ENCODE peak calls at places on chromosomes 6 and 20, in five cellular contexts. M is Calu3, C is tibial nerve, V is nephron progenitor cell, T is mucosa of descending colon. S is an unnamed sample.

GRCh38 chr20:63361507-63362425 is 617 bp upstream of the CHRNA4 start:
- DNase-seq in M (no peak), C (no peak), V (no peak), T (no peak), S (no peak)

GRCh38 chr6:167493961-167494697 is 169.2 kb downstream of the TTLL2 start:
- DNase-seq in M (no peak), C (peak), V (peak), T (peak), S (no peak)

GRCh38 chr6:50978631-50979030 is 160.0 kb downstream of the TFAP2B start:
- DNase-seq in M (no peak), C (no peak), V (no peak), T (no peak), S (no peak)

GRCh38 chr6:21595265-21595950 is 1.9 kb downstream of the SOX4 start:
- DNase-seq in M (peak), C (peak), V (peak), T (peak), S (peak)

GRCh38 chr6:142872376-142872775 is 72.6 kb downstream of the HIVEP2 start:
- DNase-seq in M (no peak), C (no peak), V (no peak), T (no peak), S (no peak)

GRCh38 chr6:133837801-133838349 is 51.0 kb upstream of the TCF21 start:
- DNase-seq in M (peak), C (no peak), V (peak), T (peak), S (peak)

GRCh38 chr6:91669154-91669903 is 1082.5 kb upstream of the MAP3K7 start:
- DNase-seq in M (no peak), C (no peak), V (no peak), T (no peak), S (no peak)

GRCh38 chr20:63089051-63089907 is 82.5 kb upstream of the BHLHE23 start:
- DNase-seq in M (peak), C (no peak), V (peak), T (no peak), S (no peak)

GRCh38 chr6:168623736-168624135 is 182.8 kb downstream of the SMOC2 start:
- DNase-seq in M (no peak), C (no peak), V (no peak), T (no peak), S (no peak)

GRCh38 chr6:136525586-136526195 is 24.5 kb downstream of the MAP7 start:
- DNase-seq in M (no peak), C (no peak), V (no peak), T (no peak), S (peak)

DNA sequence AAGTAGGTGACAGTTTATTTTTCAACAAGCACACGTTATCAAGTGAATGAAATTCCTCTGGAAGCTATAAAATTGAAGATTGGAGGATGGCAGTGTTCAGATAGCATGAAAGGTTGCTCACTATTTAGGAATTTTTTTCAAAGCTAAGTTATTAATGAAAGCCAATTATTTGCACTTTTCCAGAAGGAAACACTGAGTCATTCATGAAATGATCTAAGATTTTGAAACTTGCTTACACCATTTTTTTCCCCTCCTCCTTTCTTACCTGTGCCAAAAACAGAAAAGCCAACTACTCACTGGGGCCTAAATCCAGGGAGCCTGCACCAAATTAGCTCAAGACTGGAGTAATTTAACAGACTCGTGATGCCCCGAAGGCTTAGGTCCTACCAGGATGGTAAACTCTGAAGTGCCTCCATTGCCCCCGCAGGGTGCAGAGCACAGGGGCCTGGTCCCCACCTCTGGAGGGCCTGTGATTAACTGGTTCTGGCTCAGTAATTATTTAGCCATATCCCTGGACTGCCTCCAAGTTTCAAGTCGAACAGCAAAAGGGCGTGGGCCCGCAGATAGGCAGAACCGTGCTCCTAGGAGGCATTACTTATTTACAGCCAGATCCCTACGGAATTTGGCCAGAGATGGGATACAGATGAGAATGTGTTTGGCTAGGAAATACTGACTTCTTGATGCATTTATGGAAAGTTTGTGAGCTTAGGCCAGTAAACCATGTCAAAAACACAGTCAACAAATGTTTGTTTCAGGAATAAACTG is 28.0 kb upstream of the ZNF217 start:
- DNase-seq in M (peak), C (no peak), V (no peak), T (peak), S (peak)
- TF ChIP-seq CTCF in M (no peak), C (no peak), V (no peak), T (no peak), S (no peak)

DNA sequence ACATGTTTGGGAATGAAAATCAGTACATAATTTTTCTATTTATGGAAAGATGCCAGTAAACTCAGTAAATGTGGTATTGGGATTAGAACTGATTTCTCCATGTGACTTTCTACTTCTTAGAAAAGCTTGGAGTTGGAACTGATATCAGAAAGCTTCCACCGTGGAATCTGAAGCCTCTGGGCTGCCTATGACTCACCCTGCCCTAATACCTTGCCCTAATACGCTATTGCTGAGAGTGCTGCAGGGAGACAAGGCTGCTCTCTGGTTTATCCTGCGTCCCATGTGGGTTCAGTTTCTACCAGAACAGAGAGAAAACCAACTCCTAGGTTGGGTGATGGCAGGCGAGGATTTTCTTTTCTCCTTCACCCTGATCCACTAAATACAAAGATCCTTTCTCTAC is 3.3 kb upstream of the STMND1 start:
- DNase-seq in M (peak), C (no peak), V (no peak), T (no peak), S (no peak)
- TF ChIP-seq CTCF in M (no peak), C (no peak), V (no peak), T (no peak), S (no peak)

DNA sequence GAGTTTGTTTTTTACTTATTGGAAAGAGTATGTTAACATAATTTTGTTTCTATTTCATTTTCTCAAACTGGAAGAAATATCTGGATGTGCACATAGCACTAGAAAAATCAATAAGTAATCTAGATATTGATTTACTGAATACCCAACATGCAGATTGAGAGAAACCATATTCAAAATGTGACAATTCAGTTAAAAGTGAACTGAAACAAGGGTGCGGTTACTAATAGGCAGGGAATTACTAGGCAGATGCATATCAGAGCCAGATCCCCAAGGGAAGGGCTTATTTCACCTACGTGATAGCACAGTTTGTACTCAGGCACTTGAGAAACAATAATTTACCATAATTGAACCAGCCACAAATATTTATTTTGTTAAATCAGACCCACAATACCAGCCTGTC is 493.1 kb upstream of the FLRT3 start:
- DNase-seq in M (no peak), C (no peak), V (no peak), T (no peak), S (no peak)
- TF ChIP-seq CTCF in M (no peak), C (no peak), V (no peak), T (no peak), S (no peak)

GRCh38 chr6:157337766-157338165 is 14.4 kb upstream of the TMEM242 start:
- DNase-seq in M (no peak), C (no peak), V (no peak), T (no peak), S (no peak)

GRCh38 chr6:157343732-157344131 is 20.4 kb upstream of the TMEM242 start:
- DNase-seq in M (no peak), C (no peak), V (no peak), T (no peak), S (no peak)

GRCh38 chr6:157335829-157336228 is 12.5 kb upstream of the TMEM242 start:
- DNase-seq in M (no peak), C (no peak), V (no peak), T (no peak), S (no peak)

GRCh38 chr6:157333956-157334355 is 10.6 kb upstream of the TMEM242 start:
- DNase-seq in M (no peak), C (no peak), V (no peak), T (no peak), S (no peak)

DNA sequence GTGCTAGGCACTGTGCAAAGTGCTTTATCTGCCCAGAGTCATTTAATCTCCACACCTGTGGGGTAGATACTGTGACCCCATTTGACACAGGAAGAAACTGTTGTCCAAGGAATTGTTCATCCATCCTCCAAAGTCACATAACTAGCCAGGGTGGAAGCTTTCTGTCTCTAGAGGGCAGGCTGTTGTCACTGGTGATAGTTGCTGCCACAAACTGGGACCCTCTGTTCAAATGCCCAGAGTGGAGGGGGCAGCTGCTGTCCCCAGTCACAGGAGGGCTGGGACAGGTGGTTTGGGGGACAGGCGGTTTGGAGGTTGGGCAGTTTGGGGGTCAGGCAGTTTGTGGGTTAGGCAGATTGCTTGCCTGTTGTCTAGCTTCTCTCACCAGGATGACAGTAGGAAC is 16.1 kb upstream of the TMEM242 start:
- DNase-seq in M (no peak), C (no peak), V (no peak), T (no peak), S (no peak)
- TF ChIP-seq CTCF in M (no peak), C (no peak), V (no peak), T (no peak), S (no peak)

GRCh38 chr6:37539706-37540352 is 40.1 kb upstream of the CCDC167 start:
- DNase-seq in M (no peak), C (no peak), V (no peak), T (no peak), S (no peak)

GRCh38 chr6:37538107-37538506 is 38.4 kb upstream of the CCDC167 start:
- DNase-seq in M (peak), C (no peak), V (no peak), T (peak), S (no peak)

GRCh38 chr6:37532122-37532521 is 32.4 kb upstream of the CCDC167 start:
- DNase-seq in M (no peak), C (no peak), V (no peak), T (no peak), S (no peak)

GRCh38 chr6:37536462-37537225 is 37.0 kb upstream of the CCDC167 start:
- DNase-seq in M (no peak), C (no peak), V (peak), T (no peak), S (no peak)

GRCh38 chr6:37535701-37536461 is 36.2 kb upstream of the CCDC167 start:
- DNase-seq in M (peak), C (no peak), V (peak), T (peak), S (no peak)
- TF ChIP-seq CTCF in M (no peak), C (no peak), V (no peak), T (no peak), S (no peak)

GRCh38 chr6:36284359-36284758 is 14.5 kb downstream of the PNPLA1 start:
- DNase-seq in M (no peak), C (no peak), V (no peak), T (no peak), S (no peak)
- TF ChIP-seq CTCF in M (no peak), C (no peak), V (no peak), T (no peak), S (no peak)

GRCh38 chr6:34583861-34584604 is 27.9 kb upstream of the SPDEF start:
- DNase-seq in M (no peak), C (no peak), V (no peak), T (no peak), S (no peak)

GRCh38 chr6:34585108-34585507 is 29.0 kb upstream of the SPDEF start:
- DNase-seq in M (no peak), C (no peak), V (no peak), T (no peak), S (no peak)

GRCh38 chr6:34584694-34585093 is 28.6 kb upstream of the SPDEF start:
- DNase-seq in M (no peak), C (no peak), V (no peak), T (no peak), S (no peak)

GRCh38 chr6:34581561-34581920 is 25.4 kb upstream of the SPDEF start:
- DNase-seq in M (no peak), C (no peak), V (no peak), T (no peak), S (no peak)

DNA sequence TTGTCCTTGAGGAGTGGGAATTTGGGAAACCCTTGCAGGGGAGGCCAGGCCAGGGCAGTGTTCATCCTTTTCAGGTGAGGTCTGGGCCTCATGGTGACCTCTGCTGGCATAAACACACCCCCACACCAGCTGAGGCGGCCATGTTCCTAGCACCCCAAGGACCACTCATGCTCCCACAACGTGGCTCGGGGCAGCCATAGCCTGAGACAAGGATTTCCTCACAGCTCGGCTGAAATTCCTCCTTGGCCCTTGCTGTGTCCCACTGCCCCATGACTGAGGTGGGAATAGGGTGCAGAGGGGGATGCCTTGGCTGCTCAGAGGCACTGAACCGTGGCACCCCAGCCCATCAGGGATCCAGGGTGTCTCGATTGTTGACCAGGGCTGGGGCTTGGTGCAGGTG is 27.3 kb upstream of the SPDEF start:
- DNase-seq in M (peak), C (no peak), V (no peak), T (no peak), S (no peak)
- TF ChIP-seq CTCF in M (peak), C (no peak), V (no peak), T (no peak), S (peak)

GRCh38 chr6:131831886-131832285 is 24.1 kb downstream of the ENPP1 start:
- DNase-seq in M (no peak), C (no peak), V (no peak), T (no peak), S (no peak)

GRCh38 chr6:131828946-131829345 is 21.1 kb downstream of the ENPP1 start:
- DNase-seq in M (no peak), C (no peak), V (no peak), T (no peak), S (no peak)

GRCh38 chr6:131831392-131831791 is 23.6 kb downstream of the ENPP1 start:
- DNase-seq in M (no peak), C (no peak), V (no peak), T (no peak), S (peak)

GRCh38 chr6:131828080-131828479 is 20.3 kb downstream of the ENPP1 start:
- DNase-seq in M (no peak), C (no peak), V (no peak), T (no peak), S (peak)

GRCh38 chr6:131832363-131832762 is 24.5 kb downstream of the ENPP1 start:
- DNase-seq in M (no peak), C (no peak), V (no peak), T (no peak), S (no peak)
- TF ChIP-seq CTCF in M (no peak), C (no peak), V (no peak), T (no peak), S (no peak)

GRCh38 chr6:34445313-34445860 is 19.5 kb upstream of the RPS10 start:
- DNase-seq in M (no peak), C (no peak), V (no peak), T (no peak), S (no peak)
- TF ChIP-seq CTCF in M (no peak), C (no peak), V (no peak), T (no peak), S (no peak)

DNA sequence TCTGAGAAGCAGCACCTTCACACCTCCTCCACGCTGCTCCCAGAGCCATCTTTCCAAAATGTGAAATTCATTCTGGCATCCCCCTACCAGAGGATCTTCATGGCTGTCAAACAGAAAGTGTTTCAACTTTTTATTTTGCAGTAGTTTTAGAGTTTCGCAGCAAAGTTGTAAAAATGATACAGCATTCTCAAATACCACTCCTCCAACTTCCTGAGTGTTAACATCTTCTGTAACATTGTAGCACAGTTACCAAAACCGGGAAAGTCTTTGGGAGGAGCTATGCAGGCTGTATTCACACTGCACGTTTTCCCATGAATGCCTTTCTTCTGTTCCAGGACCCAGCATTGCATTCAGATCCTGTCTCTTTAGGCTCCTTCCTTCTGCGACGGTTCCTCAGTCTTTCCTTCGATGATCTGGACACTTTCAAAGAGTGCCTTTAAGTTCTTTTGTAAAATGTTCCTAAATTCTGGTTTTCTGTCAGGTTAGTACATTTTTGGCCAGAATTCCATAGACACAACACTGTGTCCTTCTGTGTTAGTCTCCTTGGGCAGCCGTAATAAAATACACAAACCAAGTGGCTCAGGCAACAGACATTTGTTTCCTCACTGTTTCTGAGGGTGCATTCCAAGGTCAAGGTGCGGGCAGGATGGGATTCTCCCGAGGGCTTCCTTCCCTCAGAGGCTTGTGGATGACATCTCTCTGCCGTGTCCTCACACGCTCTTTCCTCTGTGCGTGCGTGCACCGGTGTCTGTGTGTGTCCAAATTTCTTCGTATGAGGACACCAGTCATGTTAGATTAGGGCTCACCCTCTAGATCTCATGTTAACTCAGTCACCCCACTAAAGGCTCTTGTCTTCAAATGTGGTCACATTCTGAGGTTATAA is 30.3 kb downstream of the CDYL start:
- DNase-seq in M (no peak), C (no peak), V (no peak), T (no peak), S (no peak)
- TF ChIP-seq CTCF in M (no peak), C (no peak), V (no peak), T (peak), S (no peak)